ENCODE peak calls at places on chromosomes 11 and 22, in six cellular contexts. One of them, this sample, is unnamed.

GRCh38 chr22:23834830-23835772 is 3.7 kb downstream of the DERL3 start:
- DNase-seq in nucleus accumbens: peak
- DNase-seq in amygdala: no peak
- DNase-seq in activated effector memory CD4-positive, alpha-beta T cell treated with anti-CD3 and anti-CD28 coated beads, Interleukin-2, amount 50 U/mL, for 16 hours: peak
- DNase-seq in activated T-helper 1 cell treated with anti-CD3 and anti-CD28 coated beads, Interleukin-12 subunit alpha, Interleukin-12 subunit beta, Interleukin-2, Interleukin-4 antibody, amounts not matched to agents 30 ng/mL and 10 ng/mL and 1 ng/mL, durations not matched to agents 14 hours and 24 hours and 36 hours: no peak
- DNase-seq in RKO: no peak
- DNase-seq in this sample: peak

GRCh38 chr11:116187026-116187425 is 585.8 kb downstream of the BUD13 start:
- DNase-seq in nucleus accumbens: no peak
- DNase-seq in amygdala: no peak
- DNase-seq in activated effector memory CD4-positive, alpha-beta T cell treated with anti-CD3 and anti-CD28 coated beads, Interleukin-2, amount 50 U/mL, for 16 hours: no peak
- DNase-seq in activated T-helper 1 cell treated with anti-CD3 and anti-CD28 coated beads, Interleukin-12 subunit alpha, Interleukin-12 subunit beta, Interleukin-2, Interleukin-4 antibody, amounts not matched to agents 30 ng/mL and 10 ng/mL and 1 ng/mL, durations not matched to agents 14 hours and 24 hours and 36 hours: no peak
- DNase-seq in RKO: no peak
- DNase-seq in this sample: no peak

GRCh38 chr22:38353701-38354100 is 36.5 kb upstream of the CSNK1E start:
- DNase-seq in nucleus accumbens: no peak
- DNase-seq in amygdala: no peak
- DNase-seq in activated effector memory CD4-positive, alpha-beta T cell treated with anti-CD3 and anti-CD28 coated beads, Interleukin-2, amount 50 U/mL, for 16 hours: no peak
- DNase-seq in activated T-helper 1 cell treated with anti-CD3 and anti-CD28 coated beads, Interleukin-12 subunit alpha, Interleukin-12 subunit beta, Interleukin-2, Interleukin-4 antibody, amounts not matched to agents 30 ng/mL and 10 ng/mL and 1 ng/mL, durations not matched to agents 14 hours and 24 hours and 36 hours: no peak
- DNase-seq in RKO: no peak
- DNase-seq in this sample: no peak

GRCh38 chr11:76048763-76049162 is 157.5 kb downstream of the WNT11 start:
- DNase-seq in nucleus accumbens: no peak
- DNase-seq in amygdala: no peak
- DNase-seq in activated effector memory CD4-positive, alpha-beta T cell treated with anti-CD3 and anti-CD28 coated beads, Interleukin-2, amount 50 U/mL, for 16 hours: no peak
- DNase-seq in activated T-helper 1 cell treated with anti-CD3 and anti-CD28 coated beads, Interleukin-12 subunit alpha, Interleukin-12 subunit beta, Interleukin-2, Interleukin-4 antibody, amounts not matched to agents 30 ng/mL and 10 ng/mL and 1 ng/mL, durations not matched to agents 14 hours and 24 hours and 36 hours: no peak
- DNase-seq in RKO: peak
- DNase-seq in this sample: no peak

GRCh38 chr22:19719055-19719482 is 4.3 kb upstream of the GP1BB start:
- DNase-seq in nucleus accumbens: no peak
- DNase-seq in amygdala: no peak
- DNase-seq in activated effector memory CD4-positive, alpha-beta T cell treated with anti-CD3 and anti-CD28 coated beads, Interleukin-2, amount 50 U/mL, for 16 hours: peak
- DNase-seq in activated T-helper 1 cell treated with anti-CD3 and anti-CD28 coated beads, Interleukin-12 subunit alpha, Interleukin-12 subunit beta, Interleukin-2, Interleukin-4 antibody, amounts not matched to agents 30 ng/mL and 10 ng/mL and 1 ng/mL, durations not matched to agents 14 hours and 24 hours and 36 hours: no peak
- DNase-seq in RKO: no peak
- DNase-seq in this sample: no peak

GRCh38 chr11:73359930-73360742 is 16.1 kb upstream of the RELT start:
- DNase-seq in nucleus accumbens: peak
- DNase-seq in amygdala: no peak
- DNase-seq in activated effector memory CD4-positive, alpha-beta T cell treated with anti-CD3 and anti-CD28 coated beads, Interleukin-2, amount 50 U/mL, for 16 hours: peak
- DNase-seq in activated T-helper 1 cell treated with anti-CD3 and anti-CD28 coated beads, Interleukin-12 subunit alpha, Interleukin-12 subunit beta, Interleukin-2, Interleukin-4 antibody, amounts not matched to agents 30 ng/mL and 10 ng/mL and 1 ng/mL, durations not matched to agents 14 hours and 24 hours and 36 hours: no peak
- DNase-seq in RKO: peak
- DNase-seq in this sample: no peak

GRCh38 chr11:64870893-64871849 is 7.2 kb downstream of the EHD1 start:
- DNase-seq in nucleus accumbens: no peak
- DNase-seq in amygdala: no peak
- DNase-seq in activated effector memory CD4-positive, alpha-beta T cell treated with anti-CD3 and anti-CD28 coated beads, Interleukin-2, amount 50 U/mL, for 16 hours: no peak
- DNase-seq in activated T-helper 1 cell treated with anti-CD3 and anti-CD28 coated beads, Interleukin-12 subunit alpha, Interleukin-12 subunit beta, Interleukin-2, Interleukin-4 antibody, amounts not matched to agents 30 ng/mL and 10 ng/mL and 1 ng/mL, durations not matched to agents 14 hours and 24 hours and 36 hours: no peak
- DNase-seq in RKO: no peak
- DNase-seq in this sample: no peak

GRCh38 chr22:23938328-23939016 is 22.5 kb downstream of the GSTT2B start:
- DNase-seq in nucleus accumbens: no peak
- DNase-seq in amygdala: no peak
- DNase-seq in activated effector memory CD4-positive, alpha-beta T cell treated with anti-CD3 and anti-CD28 coated beads, Interleukin-2, amount 50 U/mL, for 16 hours: no peak
- DNase-seq in activated T-helper 1 cell treated with anti-CD3 and anti-CD28 coated beads, Interleukin-12 subunit alpha, Interleukin-12 subunit beta, Interleukin-2, Interleukin-4 antibody, amounts not matched to agents 30 ng/mL and 10 ng/mL and 1 ng/mL, durations not matched to agents 14 hours and 24 hours and 36 hours: no peak
- DNase-seq in RKO: no peak
- DNase-seq in this sample: no peak

GRCh38 chr11:34337016-34337415 is 20.8 kb downstream of the ABTB2 start:
- DNase-seq in nucleus accumbens: no peak
- DNase-seq in amygdala: no peak
- DNase-seq in activated effector memory CD4-positive, alpha-beta T cell treated with anti-CD3 and anti-CD28 coated beads, Interleukin-2, amount 50 U/mL, for 16 hours: no peak
- DNase-seq in activated T-helper 1 cell treated with anti-CD3 and anti-CD28 coated beads, Interleukin-12 subunit alpha, Interleukin-12 subunit beta, Interleukin-2, Interleukin-4 antibody, amounts not matched to agents 30 ng/mL and 10 ng/mL and 1 ng/mL, durations not matched to agents 14 hours and 24 hours and 36 hours: no peak
- DNase-seq in RKO: no peak
- DNase-seq in this sample: no peak

GRCh38 chr11:2092956-2093412 is 46.2 kb downstream of the IGF2 start:
- DNase-seq in nucleus accumbens: peak
- DNase-seq in amygdala: no peak
- DNase-seq in activated effector memory CD4-positive, alpha-beta T cell treated with anti-CD3 and anti-CD28 coated beads, Interleukin-2, amount 50 U/mL, for 16 hours: peak
- DNase-seq in activated T-helper 1 cell treated with anti-CD3 and anti-CD28 coated beads, Interleukin-12 subunit alpha, Interleukin-12 subunit beta, Interleukin-2, Interleukin-4 antibody, amounts not matched to agents 30 ng/mL and 10 ng/mL and 1 ng/mL, durations not matched to agents 14 hours and 24 hours and 36 hours: no peak
- DNase-seq in RKO: no peak
- DNase-seq in this sample: peak

GRCh38 chr11:15940462-15941205 is 415.7 kb downstream of the SOX6 start:
- DNase-seq in nucleus accumbens: no peak
- DNase-seq in amygdala: no peak
- DNase-seq in activated effector memory CD4-positive, alpha-beta T cell treated with anti-CD3 and anti-CD28 coated beads, Interleukin-2, amount 50 U/mL, for 16 hours: no peak
- DNase-seq in activated T-helper 1 cell treated with anti-CD3 and anti-CD28 coated beads, Interleukin-12 subunit alpha, Interleukin-12 subunit beta, Interleukin-2, Interleukin-4 antibody, amounts not matched to agents 30 ng/mL and 10 ng/mL and 1 ng/mL, durations not matched to agents 14 hours and 24 hours and 36 hours: no peak
- DNase-seq in RKO: no peak
- DNase-seq in this sample: no peak

GRCh38 chr11:65498977-65499712 is at the start of gene MALAT1:
- DNase-seq in nucleus accumbens: peak
- DNase-seq in amygdala: no peak
- DNase-seq in activated effector memory CD4-positive, alpha-beta T cell treated with anti-CD3 and anti-CD28 coated beads, Interleukin-2, amount 50 U/mL, for 16 hours: peak
- DNase-seq in activated T-helper 1 cell treated with anti-CD3 and anti-CD28 coated beads, Interleukin-12 subunit alpha, Interleukin-12 subunit beta, Interleukin-2, Interleukin-4 antibody, amounts not matched to agents 30 ng/mL and 10 ng/mL and 1 ng/mL, durations not matched to agents 14 hours and 24 hours and 36 hours: peak
- DNase-seq in RKO: peak
- DNase-seq in this sample: peak

GRCh38 chr11:73395297-73396208 is 19.4 kb downstream of the RELT start:
- DNase-seq in nucleus accumbens: no peak
- DNase-seq in amygdala: no peak
- DNase-seq in activated effector memory CD4-positive, alpha-beta T cell treated with anti-CD3 and anti-CD28 coated beads, Interleukin-2, amount 50 U/mL, for 16 hours: no peak
- DNase-seq in activated T-helper 1 cell treated with anti-CD3 and anti-CD28 coated beads, Interleukin-12 subunit alpha, Interleukin-12 subunit beta, Interleukin-2, Interleukin-4 antibody, amounts not matched to agents 30 ng/mL and 10 ng/mL and 1 ng/mL, durations not matched to agents 14 hours and 24 hours and 36 hours: no peak
- DNase-seq in RKO: no peak
- DNase-seq in this sample: no peak

GRCh38 chr11:9820260-9820659 is 156.4 kb downstream of the SWAP70 start:
- DNase-seq in nucleus accumbens: no peak
- DNase-seq in amygdala: no peak
- DNase-seq in activated effector memory CD4-positive, alpha-beta T cell treated with anti-CD3 and anti-CD28 coated beads, Interleukin-2, amount 50 U/mL, for 16 hours: no peak
- DNase-seq in activated T-helper 1 cell treated with anti-CD3 and anti-CD28 coated beads, Interleukin-12 subunit alpha, Interleukin-12 subunit beta, Interleukin-2, Interleukin-4 antibody, amounts not matched to agents 30 ng/mL and 10 ng/mL and 1 ng/mL, durations not matched to agents 14 hours and 24 hours and 36 hours: no peak
- DNase-seq in RKO: no peak
- DNase-seq in this sample: no peak

GRCh38 chr11:122453586-122453985 is 201.9 kb upstream of the UBASH3B start:
- DNase-seq in nucleus accumbens: peak
- DNase-seq in amygdala: no peak
- DNase-seq in activated effector memory CD4-positive, alpha-beta T cell treated with anti-CD3 and anti-CD28 coated beads, Interleukin-2, amount 50 U/mL, for 16 hours: no peak
- DNase-seq in activated T-helper 1 cell treated with anti-CD3 and anti-CD28 coated beads, Interleukin-12 subunit alpha, Interleukin-12 subunit beta, Interleukin-2, Interleukin-4 antibody, amounts not matched to agents 30 ng/mL and 10 ng/mL and 1 ng/mL, durations not matched to agents 14 hours and 24 hours and 36 hours: no peak
- DNase-seq in RKO: no peak
- DNase-seq in this sample: peak

GRCh38 chr11:2300290-2300935 is 1.3 kb downstream of the C11orf21 start:
- DNase-seq in nucleus accumbens: no peak
- DNase-seq in amygdala: no peak
- DNase-seq in activated effector memory CD4-positive, alpha-beta T cell treated with anti-CD3 and anti-CD28 coated beads, Interleukin-2, amount 50 U/mL, for 16 hours: no peak
- DNase-seq in activated T-helper 1 cell treated with anti-CD3 and anti-CD28 coated beads, Interleukin-12 subunit alpha, Interleukin-12 subunit beta, Interleukin-2, Interleukin-4 antibody, amounts not matched to agents 30 ng/mL and 10 ng/mL and 1 ng/mL, durations not matched to agents 14 hours and 24 hours and 36 hours: no peak
- DNase-seq in RKO: no peak
- DNase-seq in this sample: no peak

GRCh38 chr11:65591939-65592814 is 3.4 kb downstream of the KCNK7 start:
- DNase-seq in nucleus accumbens: no peak
- DNase-seq in amygdala: no peak
- DNase-seq in activated effector memory CD4-positive, alpha-beta T cell treated with anti-CD3 and anti-CD28 coated beads, Interleukin-2, amount 50 U/mL, for 16 hours: no peak
- DNase-seq in activated T-helper 1 cell treated with anti-CD3 and anti-CD28 coated beads, Interleukin-12 subunit alpha, Interleukin-12 subunit beta, Interleukin-2, Interleukin-4 antibody, amounts not matched to agents 30 ng/mL and 10 ng/mL and 1 ng/mL, durations not matched to agents 14 hours and 24 hours and 36 hours: no peak
- DNase-seq in RKO: no peak
- DNase-seq in this sample: no peak

GRCh38 chr11:113350646-113351045 is 36.3 kb downstream of the TTC12 start:
- DNase-seq in nucleus accumbens: no peak
- DNase-seq in amygdala: no peak
- DNase-seq in activated effector memory CD4-positive, alpha-beta T cell treated with anti-CD3 and anti-CD28 coated beads, Interleukin-2, amount 50 U/mL, for 16 hours: no peak
- DNase-seq in activated T-helper 1 cell treated with anti-CD3 and anti-CD28 coated beads, Interleukin-12 subunit alpha, Interleukin-12 subunit beta, Interleukin-2, Interleukin-4 antibody, amounts not matched to agents 30 ng/mL and 10 ng/mL and 1 ng/mL, durations not matched to agents 14 hours and 24 hours and 36 hours: no peak
- DNase-seq in RKO: no peak
- DNase-seq in this sample: no peak

GRCh38 chr11:116224154-116224888 is 548.5 kb downstream of the BUD13 start:
- DNase-seq in nucleus accumbens: peak
- DNase-seq in amygdala: no peak
- DNase-seq in activated effector memory CD4-positive, alpha-beta T cell treated with anti-CD3 and anti-CD28 coated beads, Interleukin-2, amount 50 U/mL, for 16 hours: peak
- DNase-seq in activated T-helper 1 cell treated with anti-CD3 and anti-CD28 coated beads, Interleukin-12 subunit alpha, Interleukin-12 subunit beta, Interleukin-2, Interleukin-4 antibody, amounts not matched to agents 30 ng/mL and 10 ng/mL and 1 ng/mL, durations not matched to agents 14 hours and 24 hours and 36 hours: no peak
- DNase-seq in RKO: peak
- DNase-seq in this sample: peak

GRCh38 chr11:122159173-122159701 is 43.2 kb upstream of the BLID start:
- DNase-seq in nucleus accumbens: peak
- DNase-seq in amygdala: no peak
- DNase-seq in activated effector memory CD4-positive, alpha-beta T cell treated with anti-CD3 and anti-CD28 coated beads, Interleukin-2, amount 50 U/mL, for 16 hours: no peak
- DNase-seq in activated T-helper 1 cell treated with anti-CD3 and anti-CD28 coated beads, Interleukin-12 subunit alpha, Interleukin-12 subunit beta, Interleukin-2, Interleukin-4 antibody, amounts not matched to agents 30 ng/mL and 10 ng/mL and 1 ng/mL, durations not matched to agents 14 hours and 24 hours and 36 hours: no peak
- DNase-seq in RKO: peak
- DNase-seq in this sample: peak

GRCh38 chr11:119774180-119774763 is 45.3 kb upstream of the NECTIN1 start:
- DNase-seq in nucleus accumbens: no peak
- DNase-seq in amygdala: no peak
- DNase-seq in activated effector memory CD4-positive, alpha-beta T cell treated with anti-CD3 and anti-CD28 coated beads, Interleukin-2, amount 50 U/mL, for 16 hours: no peak
- DNase-seq in activated T-helper 1 cell treated with anti-CD3 and anti-CD28 coated beads, Interleukin-12 subunit alpha, Interleukin-12 subunit beta, Interleukin-2, Interleukin-4 antibody, amounts not matched to agents 30 ng/mL and 10 ng/mL and 1 ng/mL, durations not matched to agents 14 hours and 24 hours and 36 hours: no peak
- DNase-seq in RKO: peak
- DNase-seq in this sample: no peak

GRCh38 chr11:118343248-118343647 is 743 bp upstream of the CD3D start:
- DNase-seq in nucleus accumbens: no peak
- DNase-seq in amygdala: no peak
- DNase-seq in activated effector memory CD4-positive, alpha-beta T cell treated with anti-CD3 and anti-CD28 coated beads, Interleukin-2, amount 50 U/mL, for 16 hours: peak
- DNase-seq in activated T-helper 1 cell treated with anti-CD3 and anti-CD28 coated beads, Interleukin-12 subunit alpha, Interleukin-12 subunit beta, Interleukin-2, Interleukin-4 antibody, amounts not matched to agents 30 ng/mL and 10 ng/mL and 1 ng/mL, durations not matched to agents 14 hours and 24 hours and 36 hours: no peak
- DNase-seq in RKO: no peak
- DNase-seq in this sample: no peak

GRCh38 chr11:74650498-74650897 is 58.1 kb downstream of the POLD3 start:
- DNase-seq in nucleus accumbens: no peak
- DNase-seq in amygdala: no peak
- DNase-seq in activated effector memory CD4-positive, alpha-beta T cell treated with anti-CD3 and anti-CD28 coated beads, Interleukin-2, amount 50 U/mL, for 16 hours: no peak
- DNase-seq in activated T-helper 1 cell treated with anti-CD3 and anti-CD28 coated beads, Interleukin-12 subunit alpha, Interleukin-12 subunit beta, Interleukin-2, Interleukin-4 antibody, amounts not matched to agents 30 ng/mL and 10 ng/mL and 1 ng/mL, durations not matched to agents 14 hours and 24 hours and 36 hours: no peak
- DNase-seq in RKO: no peak
- DNase-seq in this sample: no peak

GRCh38 chr22:50306753-50307749 is at the start of gene PLXNB2:
- DNase-seq in nucleus accumbens: peak
- DNase-seq in amygdala: no peak
- DNase-seq in activated effector memory CD4-positive, alpha-beta T cell treated with anti-CD3 and anti-CD28 coated beads, Interleukin-2, amount 50 U/mL, for 16 hours: no peak
- DNase-seq in activated T-helper 1 cell treated with anti-CD3 and anti-CD28 coated beads, Interleukin-12 subunit alpha, Interleukin-12 subunit beta, Interleukin-2, Interleukin-4 antibody, amounts not matched to agents 30 ng/mL and 10 ng/mL and 1 ng/mL, durations not matched to agents 14 hours and 24 hours and 36 hours: no peak
- DNase-seq in RKO: peak
- DNase-seq in this sample: peak

GRCh38 chr11:47870404-47870803 is 22.3 kb upstream of the NUP160 start:
- DNase-seq in nucleus accumbens: no peak
- DNase-seq in amygdala: no peak
- DNase-seq in activated effector memory CD4-positive, alpha-beta T cell treated with anti-CD3 and anti-CD28 coated beads, Interleukin-2, amount 50 U/mL, for 16 hours: no peak
- DNase-seq in activated T-helper 1 cell treated with anti-CD3 and anti-CD28 coated beads, Interleukin-12 subunit alpha, Interleukin-12 subunit beta, Interleukin-2, Interleukin-4 antibody, amounts not matched to agents 30 ng/mL and 10 ng/mL and 1 ng/mL, durations not matched to agents 14 hours and 24 hours and 36 hours: no peak
- DNase-seq in RKO: no peak
- DNase-seq in this sample: no peak

GRCh38 chr11:74265256-74265655 is 46.2 kb downstream of the P4HA3 start:
- DNase-seq in nucleus accumbens: no peak
- DNase-seq in amygdala: no peak
- DNase-seq in activated effector memory CD4-positive, alpha-beta T cell treated with anti-CD3 and anti-CD28 coated beads, Interleukin-2, amount 50 U/mL, for 16 hours: no peak
- DNase-seq in activated T-helper 1 cell treated with anti-CD3 and anti-CD28 coated beads, Interleukin-12 subunit alpha, Interleukin-12 subunit beta, Interleukin-2, Interleukin-4 antibody, amounts not matched to agents 30 ng/mL and 10 ng/mL and 1 ng/mL, durations not matched to agents 14 hours and 24 hours and 36 hours: no peak
- DNase-seq in RKO: no peak
- DNase-seq in this sample: no peak

GRCh38 chr22:47627561-47628253 is 865.3 kb downstream of the TBC1D22A start:
- DNase-seq in nucleus accumbens: no peak
- DNase-seq in amygdala: no peak
- DNase-seq in activated effector memory CD4-positive, alpha-beta T cell treated with anti-CD3 and anti-CD28 coated beads, Interleukin-2, amount 50 U/mL, for 16 hours: peak
- DNase-seq in activated T-helper 1 cell treated with anti-CD3 and anti-CD28 coated beads, Interleukin-12 subunit alpha, Interleukin-12 subunit beta, Interleukin-2, Interleukin-4 antibody, amounts not matched to agents 30 ng/mL and 10 ng/mL and 1 ng/mL, durations not matched to agents 14 hours and 24 hours and 36 hours: no peak
- DNase-seq in RKO: no peak
- DNase-seq in this sample: peak

GRCh38 chr11:120651396-120651795 is 139.8 kb downstream of the GRIK4 start:
- DNase-seq in nucleus accumbens: no peak
- DNase-seq in amygdala: no peak
- DNase-seq in activated effector memory CD4-positive, alpha-beta T cell treated with anti-CD3 and anti-CD28 coated beads, Interleukin-2, amount 50 U/mL, for 16 hours: no peak
- DNase-seq in activated T-helper 1 cell treated with anti-CD3 and anti-CD28 coated beads, Interleukin-12 subunit alpha, Interleukin-12 subunit beta, Interleukin-2, Interleukin-4 antibody, amounts not matched to agents 30 ng/mL and 10 ng/mL and 1 ng/mL, durations not matched to agents 14 hours and 24 hours and 36 hours: no peak
- DNase-seq in RKO: no peak
- DNase-seq in this sample: no peak

GRCh38 chr11:2185324-2186085 is 13.9 kb upstream of the TH start:
- DNase-seq in nucleus accumbens: no peak
- DNase-seq in amygdala: no peak
- DNase-seq in activated effector memory CD4-positive, alpha-beta T cell treated with anti-CD3 and anti-CD28 coated beads, Interleukin-2, amount 50 U/mL, for 16 hours: no peak
- DNase-seq in activated T-helper 1 cell treated with anti-CD3 and anti-CD28 coated beads, Interleukin-12 subunit alpha, Interleukin-12 subunit beta, Interleukin-2, Interleukin-4 antibody, amounts not matched to agents 30 ng/mL and 10 ng/mL and 1 ng/mL, durations not matched to agents 14 hours and 24 hours and 36 hours: no peak
- DNase-seq in RKO: no peak
- DNase-seq in this sample: no peak

GRCh38 chr22:37370306-37370979 is 56.8 kb downstream of the ELFN2 start:
- DNase-seq in nucleus accumbens: no peak
- DNase-seq in amygdala: no peak
- DNase-seq in activated effector memory CD4-positive, alpha-beta T cell treated with anti-CD3 and anti-CD28 coated beads, Interleukin-2, amount 50 U/mL, for 16 hours: no peak
- DNase-seq in activated T-helper 1 cell treated with anti-CD3 and anti-CD28 coated beads, Interleukin-12 subunit alpha, Interleukin-12 subunit beta, Interleukin-2, Interleukin-4 antibody, amounts not matched to agents 30 ng/mL and 10 ng/mL and 1 ng/mL, durations not matched to agents 14 hours and 24 hours and 36 hours: no peak
- DNase-seq in RKO: no peak
- DNase-seq in this sample: no peak

This sample was measured in putamen.